ENCODE peak calls at places on chromosomes 12 and 14, in seven cellular contexts. F is CD4-positive, alpha-beta memory T cell; L is suprapubic skin; M is Panc1; I is heart right ventricle; U is neuronal stem cell; S is HCT116. Z is an unnamed sample. For H3K36me3 and H3K27me3, the result is how much of the 10 kb centered on the place peaks cover.

GRCh38 chr14:77313374-77313773 is 7.3 kb downstream of the POMT2 start:
- DNase-seq in F (no peak), L (no peak), M (no peak), I (no peak), U (no peak), S (no peak), Z (no peak)

GRCh38 chr14:99522934-99523660 is 41.9 kb downstream of the CCNK start:
- DNase-seq in F (no peak), L (no peak), M (no peak), I (no peak), U (peak), S (no peak), Z (no peak)

GRCh38 chr14:76953196-76953945 is 75.1 kb downstream of the IRF2BPL start:
- DNase-seq in F (peak), L (no peak), M (no peak), I (peak), U (no peak), S (peak), Z (no peak)

GRCh38 chr14:53494587-53494986 is 341.5 kb upstream of the DDHD1 start:
- DNase-seq in F (no peak), L (no peak), M (no peak), I (no peak), U (no peak), S (no peak), Z (no peak)

GRCh38 chr14:29216774-29217232 is 450.2 kb downstream of the FOXG1 start:
- DNase-seq in F (no peak), L (no peak), M (no peak), I (no peak), U (no peak), S (no peak), Z (no peak)

GRCh38 chr12:75065482-75065881 is 144.2 kb downstream of the KCNC2 start:
- DNase-seq in F (no peak), L (no peak), M (no peak), I (no peak), U (no peak), S (no peak), Z (no peak)

GRCh38 chr12:120169946-120170345 is 24.6 kb downstream of the GCN1 start:
- DNase-seq in F (no peak), L (no peak), M (no peak), I (no peak), U (no peak), S (no peak), Z (no peak)

GRCh38 chr14:34336501-34336900 is 125.5 kb downstream of the SPTSSA start:
- DNase-seq in F (no peak), L (no peak), M (no peak), I (no peak), U (no peak), S (no peak), Z (no peak)

GRCh38 chr12:46450279-46450748 is 77.7 kb upstream of the SLC38A2 start:
- DNase-seq in F (no peak), L (no peak), M (no peak), I (peak), U (no peak), S (no peak), Z (no peak)

GRCh38 chr12:120222288-120222832 is 21.4 kb upstream of the RPLP0 start:
- DNase-seq in F (no peak), L (peak), M (no peak), I (no peak), U (no peak), S (no peak), Z (no peak)

GRCh38 chr14:34475163-34475562 is 13.1 kb upstream of the SPTSSA start:
- DNase-seq in F (no peak), L (no peak), M (no peak), I (no peak), U (no peak), S (no peak), Z (no peak)

GRCh38 chr12:84636801-84637285 is 275.8 kb downstream of the SLC6A15 start:
- DNase-seq in F (no peak), L (no peak), M (no peak), I (no peak), U (no peak), S (no peak), Z (no peak)

GRCh38 chr12:52132754-52133161 is 53.3 kb downstream of the SMIM41 start:
- DNase-seq in F (no peak), L (no peak), M (no peak), I (no peak), U (no peak), S (no peak), Z (no peak)

GRCh38 chr14:102262894-102263462 is 42.0 kb downstream of the MOK start:
- DNase-seq in F (no peak), L (no peak), M (no peak), I (no peak), U (peak), S (peak), Z (peak)

GRCh38 chr14:24456980-24457379 is 14.4 kb upstream of the SDR39U1 start:
- DNase-seq in F (no peak), L (no peak), M (no peak), I (no peak), U (no peak), S (no peak), Z (no peak)

GRCh38 chr12:80056845-80057244 is 42.5 kb upstream of the OTOGL start:
- DNase-seq in F (no peak), L (no peak), M (no peak), I (no peak), U (no peak), S (no peak), Z (no peak)

GRCh38 chr14:32342151-32342853 is 13.2 kb downstream of the AKAP6 start:
- DNase-seq in F (no peak), L (no peak), M (no peak), I (no peak), U (no peak), S (no peak), Z (no peak)

GRCh38 chr14:32336702-32337101 is 7.6 kb downstream of the AKAP6 start:
- DNase-seq in F (no peak), L (no peak), M (no peak), I (no peak), U (no peak), S (no peak), Z (no peak)

GRCh38 chr14:32337759-32338158 is 8.7 kb downstream of the AKAP6 start:
- DNase-seq in F (no peak), L (no peak), M (no peak), I (no peak), U (no peak), S (no peak), Z (no peak)

GRCh38 chr14:32342854-32343200 is 13.7 kb downstream of the AKAP6 start:
- DNase-seq in F (no peak), L (no peak), M (no peak), I (no peak), U (no peak), S (no peak), Z (no peak)

DNA sequence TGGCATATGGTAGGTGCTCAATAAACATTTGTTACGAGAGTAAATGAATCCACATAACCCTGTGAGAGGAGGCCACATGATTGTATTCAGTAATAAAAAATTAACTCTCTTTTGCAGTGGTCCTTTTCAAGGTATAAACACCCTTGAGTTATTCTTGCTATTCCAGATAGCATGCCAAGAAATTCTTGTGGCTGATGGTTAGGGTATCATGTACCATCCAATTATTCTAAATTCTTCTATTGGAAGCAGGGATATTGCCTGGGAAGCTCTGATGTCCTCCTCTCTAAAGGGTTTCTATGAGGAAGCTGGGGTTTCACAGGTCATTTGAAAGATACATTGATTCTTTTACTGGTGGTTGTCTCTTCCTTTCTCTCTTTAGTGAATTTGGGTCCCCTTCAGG is 10.1 kb downstream of the AKAP6 start:
- DNase-seq in F (no peak), L (no peak), M (no peak), I (no peak), U (no peak), S (no peak), Z (no peak)
- H3K36me3 ChIP-seq in F (under half), L (under half), M (under half), I (under half), U (under half), S (under half), Z (under half)

GRCh38 chr12:98126637-98127335 is 388.6 kb upstream of the TMPO start:
- DNase-seq in F (no peak), L (no peak), M (no peak), I (no peak), U (no peak), S (no peak), Z (no peak)
- H3K4me3 ChIP-seq in F (no peak), L (no peak), M (no peak), I (no peak), U (no peak), S (no peak), Z (no peak)

GRCh38 chr14:40899435-40899834 is 707.2 kb upstream of the LRFN5 start:
- DNase-seq in F (no peak), L (no peak), M (no peak), I (no peak), U (no peak), S (no peak), Z (no peak)
- H3K27me3 ChIP-seq in F (under half), L (under half), M (under half), I (under half), U (under half), S (under half), Z (under half)

GRCh38 chr12:49794021-49794420 is 34.2 kb downstream of the NCKAP5L start:
- DNase-seq in F (no peak), L (no peak), M (no peak), I (no peak), U (no peak), S (no peak), Z (no peak)

GRCh38 chr12:49793620-49794019 is 34.6 kb downstream of the NCKAP5L start:
- DNase-seq in F (no peak), L (no peak), M (no peak), I (no peak), U (no peak), S (no peak), Z (no peak)

GRCh38 chr12:49795654-49796105 is 32.5 kb downstream of the NCKAP5L start:
- DNase-seq in F (no peak), L (no peak), M (no peak), I (no peak), U (no peak), S (no peak), Z (no peak)

GRCh38 chr12:49796155-49796554 is 32.1 kb downstream of the NCKAP5L start:
- DNase-seq in F (no peak), L (no peak), M (no peak), I (no peak), U (no peak), S (no peak), Z (no peak)

DNA sequence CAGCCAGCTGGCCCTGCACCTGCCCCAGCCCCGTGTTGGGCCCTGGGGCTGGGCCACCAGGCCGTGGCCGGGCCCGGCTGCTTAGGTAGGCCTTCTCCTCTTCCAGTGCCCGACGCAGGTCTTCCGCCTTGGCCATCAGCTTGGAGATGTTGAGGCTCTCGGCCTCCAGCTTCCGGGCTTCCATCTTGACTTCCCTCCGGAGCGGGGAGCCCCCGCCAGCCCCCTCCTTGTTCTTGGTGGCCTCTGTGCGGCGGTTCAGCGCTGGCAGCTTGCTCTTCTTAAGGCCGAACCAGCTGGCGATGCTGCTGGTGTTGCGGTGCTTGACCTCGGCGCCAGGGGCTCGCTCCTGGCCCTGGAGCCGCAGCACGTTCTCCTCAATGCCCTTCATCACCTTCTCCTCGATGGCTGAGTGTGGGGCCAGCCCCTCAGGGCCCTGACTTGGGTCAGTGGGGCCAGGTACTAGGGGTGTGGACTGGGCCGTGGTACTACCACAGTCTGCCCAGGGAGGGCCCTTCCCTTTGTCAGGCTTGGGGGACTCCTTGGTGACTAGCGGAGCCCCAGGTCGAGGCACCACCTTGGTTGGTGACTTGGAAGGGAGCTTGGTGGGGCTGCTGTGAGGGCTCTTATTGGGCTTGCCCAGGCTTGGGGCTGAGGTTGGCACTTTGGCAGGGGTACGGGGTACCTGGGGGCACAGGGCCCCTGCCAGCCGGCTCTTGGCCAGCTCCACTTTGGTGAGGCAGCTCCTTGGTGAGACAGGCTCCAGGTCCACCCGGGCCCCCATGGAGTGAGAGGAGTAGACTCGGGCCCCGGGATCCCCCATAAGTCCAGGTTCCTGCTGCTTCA is 33.2 kb downstream of the NCKAP5L start:
- DNase-seq in F (no peak), L (no peak), M (no peak), I (no peak), U (no peak), S (no peak), Z (no peak)
- H3K36me3 ChIP-seq in F (under half), L (under half), M (under half), I (under half), U (under half), S (under half), Z (under half)

GRCh38 chr12:94766397-94766796 is 116.0 kb upstream of the TMCC3 start:
- DNase-seq in F (no peak), L (no peak), M (no peak), I (no peak), U (no peak), S (no peak), Z (no peak)

GRCh38 chr12:94768398-94769039 is 118.2 kb upstream of the TMCC3 start:
- DNase-seq in F (no peak), L (no peak), M (no peak), I (no peak), U (no peak), S (no peak), Z (no peak)

GRCh38 chr12:94769746-94770396 is 119.5 kb upstream of the TMCC3 start:
- DNase-seq in F (no peak), L (no peak), M (no peak), I (no peak), U (no peak), S (no peak), Z (no peak)

GRCh38 chr12:94769040-94769420 is 118.7 kb upstream of the TMCC3 start:
- DNase-seq in F (no peak), L (no peak), M (no peak), I (no peak), U (no peak), S (no peak), Z (no peak)

DNA sequence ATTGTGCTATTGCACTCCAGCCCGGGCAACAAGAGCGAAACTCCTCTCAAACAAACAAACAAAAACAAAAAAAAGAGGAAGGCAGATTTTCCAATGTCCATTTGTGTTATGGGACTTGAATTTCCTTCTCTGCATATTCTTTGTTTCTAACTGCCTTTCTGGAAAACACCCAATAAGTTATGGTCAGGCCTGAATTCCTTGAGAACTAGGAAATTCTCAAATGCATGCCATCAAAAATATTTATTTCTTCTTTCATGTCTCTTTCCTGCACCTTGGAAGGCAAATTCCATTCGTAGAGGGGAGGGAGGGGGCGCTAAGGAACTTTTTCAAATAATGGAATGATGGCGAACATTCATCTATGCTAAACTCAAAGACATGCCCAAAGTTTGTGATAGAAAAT is 117.6 kb upstream of the TMCC3 start:
- DNase-seq in F (no peak), L (no peak), M (no peak), I (no peak), U (no peak), S (no peak), Z (no peak)
- H3K4me3 ChIP-seq in F (no peak), L (no peak), M (no peak), I (no peak), U (no peak), S (no peak), Z (no peak)

GRCh38 chr12:113463746-113464743 is 7.6 kb downstream of the LHX5 start:
- DNase-seq in F (no peak), L (no peak), M (no peak), I (no peak), U (peak), S (no peak), Z (no peak)

GRCh38 chr12:113462880-113463745 is 8.6 kb downstream of the LHX5 start:
- DNase-seq in F (no peak), L (no peak), M (no peak), I (no peak), U (peak), S (no peak), Z (no peak)

GRCh38 chr12:113459981-113460380 is 11.7 kb downstream of the LHX5 start:
- DNase-seq in F (no peak), L (no peak), M (no peak), I (no peak), U (no peak), S (no peak), Z (no peak)

GRCh38 chr12:113462117-113462774 is 9.4 kb downstream of the LHX5 start:
- DNase-seq in F (peak), L (no peak), M (peak), I (peak), U (peak), S (peak), Z (no peak)

GRCh38 chr12:113461666-113462065 is 10.0 kb downstream of the LHX5 start:
- DNase-seq in F (no peak), L (no peak), M (no peak), I (no peak), U (peak), S (peak), Z (no peak)
- H3K27me3 ChIP-seq in F (under half), L (half or more), M (under half), I (half or more), U (under half), S (under half), Z (under half)

DNA sequence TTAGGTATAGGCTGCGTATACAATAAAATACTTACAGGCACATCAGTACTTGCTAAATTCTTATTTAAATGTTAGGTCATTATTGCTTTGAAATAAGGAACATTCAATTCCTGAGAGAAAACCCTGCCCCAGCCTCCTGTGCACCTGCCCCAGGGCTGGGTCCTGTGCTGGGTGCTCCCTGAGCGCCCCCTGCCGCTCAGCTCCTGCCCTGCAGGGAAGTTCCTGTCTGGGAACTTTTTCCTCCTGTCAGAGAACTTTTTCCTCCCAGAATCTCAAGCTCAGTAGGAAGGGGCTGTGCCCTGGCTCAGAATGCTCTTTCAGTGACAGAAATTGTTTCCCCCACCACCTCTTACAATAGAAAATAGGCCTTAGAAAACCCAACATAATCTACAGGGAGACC is 751.1 kb downstream of the TMEM121 start:
- DNase-seq in F (peak), L (no peak), M (peak), I (no peak), U (no peak), S (no peak), Z (no peak)
- H3K36me3 ChIP-seq in F (under half), L (under half), M (under half), I (under half), U (under half), S (under half), Z (under half)

Z was measured in iPS DF 6.9.